ENCODE peak calls at places on chromosome 3, in seven cellular contexts. S is heart left ventricle, I is transverse colon, E is body of pancreas, A is IMR-90, R is stomach, M is uterus. L is an unnamed sample.

GRCh38 chr3:14371573-14372474 is 30.6 kb upstream of the SLC6A6 start:
- DNase-seq in I (peak), E (peak), R (peak), S (peak), A (peak), M (no peak), L (peak)

GRCh38 chr3:69878254-69878653 is 121.3 kb upstream of the SAMMSON start:
- DNase-seq in A (no peak), I (no peak), E (no peak), R (no peak), M (no peak), S (no peak), L (no peak)

GRCh38 chr3:140552898-140553297 is 125.0 kb upstream of the TRIM42 start:
- DNase-seq in S (no peak), M (no peak), E (no peak), R (no peak), A (no peak), I (no peak), L (no peak)

GRCh38 chr3:52429779-52430415 is 15.0 kb downstream of the SEMA3G start:
- DNase-seq in A (peak), E (no peak), R (no peak), I (no peak), S (peak), M (peak), L (no peak)

GRCh38 chr3:69282191-69282590 is 103.7 kb downstream of the FRMD4B start:
- DNase-seq in M (no peak), A (no peak), R (no peak), E (peak), I (no peak), S (no peak), L (no peak)

GRCh38 chr3:43094851-43095250 is 11.0 kb downstream of the POMGNT2 start:
- DNase-seq in S (no peak), M (no peak), I (no peak), R (no peak), E (no peak), A (no peak), L (no peak)

GRCh38 chr3:24502690-24503089 is 8.0 kb upstream of the THRB start:
- DNase-seq in M (no peak), A (no peak), S (no peak), R (no peak), E (no peak), I (no peak), L (no peak)

GRCh38 chr3:88195951-88196434 is 46.2 kb downstream of the C3orf38 start:
- DNase-seq in E (no peak), A (peak), I (no peak), M (no peak), S (no peak), R (no peak), L (no peak)

GRCh38 chr3:195385526-195385925 is 57.3 kb downstream of the ACAP2 start:
- DNase-seq in M (no peak), I (no peak), R (no peak), A (peak), S (no peak), E (no peak), L (no peak)

GRCh38 chr3:183564046-183564445 is 8.5 kb upstream of the KLHL6 start:
- DNase-seq in A (no peak), M (no peak), E (no peak), S (no peak), I (no peak), R (no peak), L (no peak)

GRCh38 chr3:52896613-52897012 is 735 bp downstream of the STIMATE start:
- DNase-seq in E (no peak), M (no peak), S (no peak), A (no peak), R (no peak), I (no peak), L (no peak)

GRCh38 chr3:17039579-17039978 is 154.8 kb downstream of the PLCL2 start:
- DNase-seq in S (no peak), R (no peak), I (no peak), E (no peak), M (no peak), A (peak), L (no peak)

GRCh38 chr3:189316296-189317019 is 144.7 kb downstream of the TPRG1 start:
- DNase-seq in R (peak), M (no peak), E (no peak), A (no peak), S (no peak), I (peak), L (no peak)

GRCh38 chr3:113104746-113105479 is 106.4 kb upstream of the BOC start:
- DNase-seq in M (no peak), A (no peak), R (no peak), I (no peak), S (no peak), E (no peak), L (no peak)

GRCh38 chr3:33360136-33360825 is 79.9 kb downstream of the UBP1 start:
- DNase-seq in M (no peak), S (no peak), A (peak), R (no peak), E (no peak), I (no peak), L (no peak)

GRCh38 chr3:194787650-194788049 is 102.0 kb downstream of the FAM43A start:
- DNase-seq in M (no peak), I (no peak), E (no peak), A (no peak), R (no peak), S (no peak), L (no peak)

GRCh38 chr3:115098354-115099073 is 48.6 kb downstream of the ZBTB20 start:
- DNase-seq in M (no peak), A (no peak), E (no peak), I (no peak), R (no peak), S (no peak), L (no peak)

GRCh38 chr3:46892285-46893145 is 15.0 kb downstream of the PTH1R start:
- DNase-seq in A (peak), R (peak), I (peak), M (peak), S (peak), E (peak), L (peak)

GRCh38 chr3:38111696-38112377 is 25.1 kb downstream of the ACAA1 start:
- DNase-seq in S (peak), I (no peak), A (no peak), E (no peak), R (peak), M (no peak), L (peak)

GRCh38 chr3:69941037-69941436 is 58.5 kb upstream of the SAMMSON start:
- DNase-seq in E (no peak), R (no peak), I (no peak), S (no peak), A (peak), M (no peak), L (no peak)

GRCh38 chr3:109642042-109642441 is 304.7 kb upstream of the DPPA4 start:
- DNase-seq in R (no peak), A (no peak), E (no peak), S (no peak), M (no peak), I (no peak), L (no peak)

GRCh38 chr3:38238416-38239008 is 27.1 kb upstream of the SLC22A13 start:
- DNase-seq in S (no peak), R (no peak), E (no peak), I (no peak), A (no peak), M (no peak), L (no peak)

GRCh38 chr3:148202386-148202785 is 495.3 kb upstream of the AGTR1 start:
- DNase-seq in E (no peak), A (no peak), S (no peak), I (no peak), R (no peak), M (no peak), L (no peak)

GRCh38 chr3:69200384-69201068 is 78.1 kb upstream of the LMOD3 start:
- DNase-seq in I (peak), E (peak), R (peak), A (peak), M (peak), S (no peak), L (peak)

GRCh38 chr3:185685231-185686035 is 99.3 kb downstream of the SENP2 start:
- DNase-seq in R (no peak), I (no peak), E (no peak), S (no peak), A (no peak), M (no peak), L (no peak)

GRCh38 chr3:28279770-28280169 is 38.4 kb downstream of the CMC1 start:
- DNase-seq in A (peak), S (no peak), I (no peak), E (no peak), M (no peak), R (no peak), L (no peak)

GRCh38 chr3:36894924-36895323 is 49.9 kb downstream of the TRANK1 start:
- DNase-seq in S (no peak), A (no peak), I (no peak), E (no peak), M (no peak), R (no peak), L (no peak)

GRCh38 chr3:13475871-13476590 is 4.1 kb upstream of the HDAC11 start:
- DNase-seq in S (no peak), R (no peak), A (no peak), I (no peak), E (no peak), M (no peak), L (peak)

GRCh38 chr3:131738095-131738494 is 235.3 kb upstream of the MRPL3 start:
- DNase-seq in M (no peak), E (no peak), S (no peak), I (no peak), R (no peak), A (no peak), L (no peak)

GRCh38 chr3:117411991-117412390 is 702.4 kb downstream of the TUSC7 start:
- DNase-seq in S (no peak), A (no peak), I (no peak), R (no peak), E (no peak), M (no peak), L (no peak)

GRCh38 chr3:123652346-123652984 is 67.6 kb upstream of the HACD2 start:
- DNase-seq in S (peak), R (peak), I (peak), M (peak), A (peak), E (peak), L (peak)

GRCh38 chr3:126682046-126682445 is 22.0 kb upstream of the CHCHD6 start:
- DNase-seq in A (no peak), I (no peak), E (no peak), M (no peak), R (no peak), S (no peak), L (no peak)

GRCh38 chr3:136197159-136197715 is 1.1 kb upstream of the MSL2 start:
- DNase-seq in I (no peak), E (no peak), S (no peak), M (no peak), R (no peak), A (no peak), L (no peak)

GRCh38 chr3:115913069-115913686 is 289.9 kb downstream of the GAP43 start:
- DNase-seq in M (no peak), S (no peak), R (no peak), I (no peak), A (peak), E (no peak), L (no peak)

GRCh38 chr3:12897537-12898289 is 56.3 kb upstream of the RPL32 start:
- DNase-seq in A (no peak), S (no peak), R (no peak), I (no peak), E (no peak), M (no peak), L (no peak)

GRCh38 chr3:78974181-78974770 is 793.5 kb downstream of the ROBO1 start:
- DNase-seq in A (peak), R (no peak), E (no peak), M (no peak), I (no peak), S (no peak), L (no peak)

GRCh38 chr3:88203537-88204143 is 53.9 kb downstream of the C3orf38 start:
- DNase-seq in S (peak), E (peak), I (peak), A (peak), M (peak), R (peak), L (peak)

GRCh38 chr3:51949121-51949520 is 6.1 kb upstream of the GPR62 start:
- DNase-seq in R (no peak), E (no peak), A (no peak), I (no peak), S (no peak), M (no peak), L (no peak)

GRCh38 chr3:123705886-123706285 is 121.0 kb upstream of the HACD2 start:
- DNase-seq in A (no peak), S (no peak), M (no peak), R (no peak), E (no peak), I (no peak), L (no peak)

GRCh38 chr3:11195721-11196332 is 41.5 kb downstream of the HRH1 start:
- DNase-seq in M (no peak), A (peak), R (no peak), I (no peak), S (no peak), E (no peak), L (no peak)
- H3K4me3 ChIP-seq in M (no peak), A (peak), R (no peak), I (no peak), S (no peak), E (no peak), L (no peak)

GRCh38 chr3:50267280-50267913 is 1.6 kb upstream of the SEMA3B start:
- DNase-seq in A (no peak), S (peak), I (peak), E (peak), R (peak), M (peak), L (peak)
- TF ChIP-seq POLR2A in A (no peak), S (peak), I (peak), E (peak), R (peak), M (peak), L (peak)

GRCh38 chr3:40129510-40129909 is 180.0 kb upstream of the EIF1B start:
- DNase-seq in E (no peak), R (no peak), I (no peak), M (no peak), A (no peak), S (no peak), L (no peak)

GRCh38 chr3:40124918-40125317 is 184.6 kb upstream of the EIF1B start:
- DNase-seq in A (no peak), S (no peak), M (no peak), E (no peak), I (no peak), R (no peak), L (no peak)

GRCh38 chr3:40130721-40131120 is 178.8 kb upstream of the EIF1B start:
- DNase-seq in M (no peak), R (no peak), S (no peak), A (no peak), E (no peak), I (no peak), L (no peak)

GRCh38 chr3:40128169-40128568 is 181.3 kb upstream of the EIF1B start:
- DNase-seq in E (no peak), M (no peak), R (no peak), I (no peak), S (no peak), A (no peak), L (no peak)

GRCh38 chr3:40129981-40130380 is 179.5 kb upstream of the EIF1B start:
- DNase-seq in E (no peak), R (no peak), S (no peak), I (no peak), A (no peak), M (no peak), L (no peak)
- H3K4me3 ChIP-seq in E (no peak), R (no peak), S (no peak), I (no peak), A (no peak), M (no peak), L (no peak)

DNA sequence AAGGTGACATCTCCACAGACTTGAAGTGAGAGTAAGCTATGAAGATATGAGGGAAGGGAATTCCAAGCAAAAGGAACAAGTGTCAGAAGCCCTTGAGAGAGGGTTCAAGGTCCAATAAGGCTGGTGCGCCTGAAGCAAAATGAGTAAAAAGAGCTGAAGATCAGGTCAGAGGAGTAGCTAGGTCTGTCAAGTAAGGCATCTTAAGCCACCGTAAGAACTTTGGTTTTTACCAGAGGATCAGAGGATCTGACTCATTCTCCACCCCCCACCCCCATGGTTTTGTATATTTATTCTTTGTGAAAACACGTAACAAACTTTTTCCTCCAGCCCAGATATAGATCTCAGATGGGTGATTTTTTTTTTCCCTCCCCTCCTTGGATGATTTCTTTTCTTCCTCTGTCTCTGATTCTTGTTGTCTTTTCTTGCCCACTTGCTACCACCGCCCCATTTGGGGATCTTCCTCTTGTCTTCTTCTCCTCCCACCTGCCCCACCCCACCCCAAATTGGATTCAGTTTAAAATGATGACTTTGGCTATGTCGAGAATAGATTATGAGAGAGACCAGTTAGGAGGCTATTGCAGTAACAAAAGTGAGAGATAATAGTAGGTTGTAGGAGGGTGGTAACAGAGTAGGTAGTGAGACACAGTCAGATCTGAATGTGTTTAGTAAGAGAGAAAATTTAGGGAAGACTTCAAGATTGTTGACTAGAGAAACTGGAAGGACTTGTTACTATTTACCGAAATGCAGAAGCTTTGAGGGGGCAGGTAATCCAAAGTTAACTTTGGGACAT is 6.1 kb downstream of the TRMT10C start:
- DNase-seq in I (no peak), E (no peak), M (no peak), R (no peak), A (peak), S (no peak), L (no peak)
- TF ChIP-seq POLR2A in I (no peak), E (no peak), M (no peak), R (no peak), A (no peak), S (no peak), L (no peak)

DNA sequence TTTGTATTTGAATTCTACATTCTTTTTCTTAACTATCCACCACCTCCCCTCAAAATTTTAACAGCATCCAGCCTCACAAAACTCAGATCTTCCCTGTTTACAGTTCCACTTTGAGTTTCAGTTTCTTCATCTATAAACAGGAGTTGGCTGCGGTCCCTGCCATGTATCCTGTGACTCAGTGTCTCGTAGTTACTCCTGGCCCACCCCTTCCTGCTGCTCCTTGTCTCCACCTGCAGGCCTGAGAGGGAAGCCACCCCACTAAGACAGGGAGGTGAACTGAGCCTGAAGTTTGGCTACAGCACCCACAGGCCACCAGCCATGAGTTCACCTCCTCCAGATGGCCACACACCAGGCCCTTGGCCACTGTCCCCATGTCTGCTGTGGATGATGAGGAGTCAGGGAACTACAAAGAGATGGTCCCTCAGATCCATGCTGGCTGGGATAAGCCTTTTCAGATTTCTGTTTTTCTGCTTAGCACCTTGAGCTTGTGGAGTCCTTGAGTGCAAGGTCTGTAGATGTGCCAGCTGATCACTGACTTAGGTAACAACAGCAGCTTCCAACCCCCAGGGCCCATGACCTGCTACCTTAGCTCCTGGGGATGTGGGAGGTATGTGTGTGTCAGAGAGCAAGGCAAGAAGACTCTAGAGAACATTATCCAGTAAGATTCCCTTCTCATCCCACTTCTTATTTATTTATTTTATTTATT is 37.5 kb downstream of the CD86 start:
- DNase-seq in M (no peak), R (no peak), I (peak), A (peak), S (peak), E (peak), L (peak)
- H3K4me3 ChIP-seq in M (no peak), R (no peak), I (no peak), A (no peak), S (no peak), E (no peak), L (no peak)

DNA sequence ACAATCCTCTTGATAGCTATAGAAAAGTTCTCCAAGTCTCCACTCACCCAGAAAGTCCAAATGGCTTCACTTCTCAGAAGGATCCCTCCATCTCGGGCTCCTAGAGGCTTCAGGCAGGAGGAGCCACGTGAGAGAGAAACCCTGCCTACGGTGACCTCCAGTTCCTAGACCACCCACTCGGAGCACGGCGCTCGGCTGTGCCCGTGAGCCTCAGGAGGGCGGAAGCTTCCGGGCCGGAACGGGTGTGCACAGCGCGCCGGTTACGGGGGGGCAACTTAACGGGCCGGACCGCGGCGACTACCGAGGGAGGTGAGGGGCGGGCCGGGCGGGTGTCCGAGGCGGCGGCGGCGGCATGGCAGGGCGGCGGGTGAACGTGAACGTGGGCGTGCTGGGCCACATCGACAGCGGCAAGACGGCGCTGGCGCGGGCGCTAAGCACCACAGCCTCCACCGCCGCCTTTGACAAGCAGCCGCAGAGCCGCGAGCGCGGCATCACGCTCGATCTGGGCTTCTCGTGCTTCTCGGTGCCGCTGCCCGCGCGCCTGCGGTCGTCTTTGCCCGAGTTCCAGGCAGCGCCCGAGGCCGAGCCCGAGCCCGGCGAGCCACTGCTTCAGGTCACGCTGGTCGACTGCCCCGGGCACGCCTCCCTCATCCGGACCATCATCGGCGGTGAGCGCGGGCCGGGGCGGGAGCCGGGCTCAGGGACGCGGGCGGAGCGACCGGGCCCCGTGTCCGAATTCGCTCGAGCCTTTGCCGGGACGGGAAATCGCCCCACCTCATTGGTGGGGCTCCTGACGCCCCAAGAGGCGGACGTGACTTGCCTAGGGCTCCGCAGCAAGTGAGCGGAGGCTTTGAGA is at the start of gene EEFSEC:
- DNase-seq in I (peak), R (peak), S (peak), E (peak), A (peak), M (peak), L (peak)
- TF ChIP-seq POLR2A in I (peak), R (no peak), S (peak), E (no peak), A (peak), M (peak), L (peak)

L was measured in Peyer's patch.